ENCODE peak calls at places on chromosome 3, in four cellular contexts. X is hepatocyte; L is CD8-positive, alpha-beta memory T cell; J is nucleus accumbens. N is an unnamed sample.

GRCh38 chr3:172096881-172097420 is 57.6 kb downstream of the FNDC3B start:
- DNase-seq in X (peak; percentile 24), L (no peak), J (no peak), N (no peak)

GRCh38 chr3:119018690-119019463 is 15.8 kb downstream of the IGSF11 start:
- DNase-seq in X (no peak), L (no peak), J (peak; percentile 30), N (no peak)

GRCh38 chr3:145219355-145220196 is 941.4 kb downstream of the PLOD2 start:
- DNase-seq in X (no peak), L (no peak), J (no peak), N (no peak)

GRCh38 chr3:144586382-144586781 is 614.8 kb downstream of the DIPK2A start:
- DNase-seq in X (no peak), L (no peak), J (no peak), N (no peak)

GRCh38 chr3:120180731-120181412 is 86.6 kb upstream of the GSK3B start:
- DNase-seq in X (no peak), L (no peak), J (no peak), N (no peak)

GRCh38 chr3:159913712-159914414 is 74.8 kb upstream of the IL12A start:
- DNase-seq in X (no peak), L (no peak), J (no peak), N (no peak)

GRCh38 chr3:148955544-148956346 is 35.6 kb upstream of the GYG1 start:
- DNase-seq in X (peak; percentile 82), L (peak; percentile 12), J (no peak), N (no peak)

GRCh38 chr3:151214459-151214858 is 11.4 kb upstream of the GPR171 start:
- DNase-seq in X (no peak), L (no peak), J (no peak), N (no peak)

GRCh38 chr3:29275309-29275708 is 5.6 kb upstream of the RBMS3 start:
- DNase-seq in X (no peak), L (no peak), J (no peak), N (no peak)

GRCh38 chr3:192957441-192957951 is 39.8 kb upstream of the MB21D2 start:
- DNase-seq in X (peak; percentile 47), L (no peak), J (no peak), N (peak; percentile 22)

GRCh38 chr3:11389570-11390268 is 117.5 kb downstream of the ATG7 start:
- DNase-seq in X (no peak), L (no peak), J (no peak), N (no peak)

GRCh38 chr3:22117751-22118346 is 366.8 kb upstream of the ZNF385D start:
- DNase-seq in X (peak; percentile 40), L (no peak), J (no peak), N (no peak)

GRCh38 chr3:188861847-188862740 is 309.7 kb upstream of the TPRG1 start:
- DNase-seq in X (no peak), L (no peak), J (no peak), N (no peak)

GRCh38 chr3:152517517-152517916 is 248.8 kb downstream of the MBNL1 start:
- DNase-seq in X (no peak), L (no peak), J (no peak), N (no peak)

GRCh38 chr3:48222616-48223513 is at the start of gene CAMP:
- DNase-seq in X (peak; percentile 70), L (no peak), J (peak; percentile 2), N (no peak)

GRCh38 chr3:59734061-59734460 is 684.2 kb upstream of the CFAP20DC start:
- DNase-seq in X (no peak), L (no peak), J (no peak), N (no peak)

GRCh38 chr3:64505419-64505818 is 182.4 kb downstream of the ADAMTS9 start:
- DNase-seq in X (no peak), L (no peak), J (no peak), N (no peak)

GRCh38 chr3:70849911-70850699 is 537.7 kb upstream of the MDFIC2 start:
- DNase-seq in X (peak; percentile 50), L (no peak), J (no peak), N (no peak)

GRCh38 chr3:38805765-38806386 is 10.1 kb downstream of the SCN10A start:
- DNase-seq in X (peak; percentile 88), L (peak; percentile 5), J (no peak), N (peak; percentile 22)

N was measured in activated T-helper 1 cell treated with anti-CD3 and anti-CD28 coated beads, Interleukin-12 subunit alpha, Interleukin-12 subunit beta, Interleukin-2, Interleukin-4 antibody, amounts not matched to agents 30 ng/mL and 10 ng/mL and 1 ng/mL, durations not matched to agents 14 hours and 24 hours and 36 hours.